ENCODE peak calls at places on chromosomes 1 and 21, in seven cellular contexts. A is BJ; M is effector CD4-positive, alpha-beta T cell; E is fibroblast of the aortic adventitia; D is foreskin fibroblast; W is T-helper 1 cell; N is cardiac muscle cell. G is an unnamed sample.
A peak's percentile ranks its signal among the peaks of the same experiment; 100 is the strongest.

GRCh38 chr1:115067460-115067859 is 21.8 kb downstream of the TSPAN2 start:
- DNase-seq in A (no peak), M (no peak), E (peak; percentile 64), D (no peak), W (no peak), N (no peak), G (no peak)

GRCh38 chr1:111960971-111961370 is 28.5 kb downstream of the KCND3 start:
- DNase-seq in A (no peak), M (no peak), E (no peak), D (no peak), W (no peak), N (no peak), G (no peak)

GRCh38 chr1:214076004-214076320 is 88.2 kb downstream of the PROX1 start:
- DNase-seq in A (no peak), M (no peak), E (no peak), D (no peak), W (no peak), N (no peak), G (no peak)

GRCh38 chr1:67149179-67149770 is 14.5 kb upstream of the C1orf141 start:
- DNase-seq in A (peak; percentile 16), M (peak; percentile 37), E (peak; percentile 91), D (peak; percentile 68), W (peak; percentile 23), N (peak; percentile 92), G (peak; percentile 65)

GRCh38 chr1:46747683-46748288 is 28.9 kb upstream of the EFCAB14 start:
- DNase-seq in A (no peak), M (no peak), E (peak; percentile 47), D (peak; percentile 30), W (no peak), N (peak; percentile 71), G (peak; percentile 64)

GRCh38 chr21:31480228-31480627 is 136.2 kb upstream of the TIAM1 start:
- DNase-seq in A (no peak), M (no peak), E (no peak), D (no peak), W (no peak), N (no peak), G (no peak)

GRCh38 chr1:165896277-165896676 is 68.9 kb downstream of the UCK2 start:
- DNase-seq in A (peak; percentile 89), M (no peak), E (peak; percentile 85), D (peak; percentile 93), W (no peak), N (peak; percentile 77), G (no peak)

GRCh38 chr1:245475961-245476522 is 321.3 kb downstream of the KIF26B start:
- DNase-seq in A (no peak), M (no peak), E (no peak), D (no peak), W (no peak), N (peak; percentile 38), G (no peak)

GRCh38 chr1:182782587-182782913 is 7.0 kb upstream of the NPL start:
- DNase-seq in A (no peak), M (no peak), E (no peak), D (no peak), W (no peak), N (no peak), G (no peak)

GRCh38 chr1:54768093-54768492 is 3.8 kb upstream of the PARS2 start:
- DNase-seq in A (no peak), M (no peak), E (peak; percentile 26), D (no peak), W (no peak), N (peak; percentile 12), G (no peak)

GRCh38 chr21:40902993-40903392 is 56.0 kb upstream of the DSCAM start:
- DNase-seq in A (no peak), M (no peak), E (no peak), D (no peak), W (no peak), N (no peak), G (no peak)

GRCh38 chr1:202888204-202888506 is 794 bp downstream of the RABIF start:
- DNase-seq in A (peak; percentile 1), M (no peak), E (peak; percentile 27), D (peak; percentile 10), W (no peak), N (no peak), G (no peak)

GRCh38 chr1:227447531-227447990 is 115.8 kb upstream of the ZNF678 start:
- DNase-seq in A (no peak), M (no peak), E (peak; percentile 29), D (peak; percentile 33), W (no peak), N (peak; percentile 69), G (peak; percentile 77)

GRCh38 chr1:159197767-159198557 is 6.7 kb upstream of the ACKR1 start:
- DNase-seq in A (peak; percentile 6), M (no peak), E (peak; percentile 84), D (peak; percentile 54), W (no peak), N (peak; percentile 85), G (peak; percentile 79)

GRCh38 chr21:45126983-45127382 is 52.6 kb downstream of the ADARB1 start:
- DNase-seq in A (no peak), M (no peak), E (no peak), D (no peak), W (no peak), N (no peak), G (no peak)

GRCh38 chr1:167486090-167486824 is 32.1 kb downstream of the CD247 start:
- DNase-seq in A (no peak), M (no peak), E (peak; percentile 3), D (no peak), W (no peak), N (peak; percentile 9), G (no peak)

GRCh38 chr1:77540501-77541161 is 141.8 kb downstream of the ZZZ3 start:
- DNase-seq in A (peak; percentile 48), M (no peak), E (peak; percentile 54), D (no peak), W (no peak), N (peak; percentile 77), G (no peak)

GRCh38 chr1:64851664-64852063 is 106.8 kb downstream of the RAVER2 start:
- DNase-seq in A (no peak), M (no peak), E (no peak), D (no peak), W (no peak), N (no peak), G (no peak)

GRCh38 chr1:245129811-245130210 is 25.0 kb upstream of the KIF26B start:
- DNase-seq in A (no peak), M (no peak), E (peak; percentile 49), D (no peak), W (no peak), N (peak; percentile 63), G (no peak)

GRCh38 chr1:206864939-206865671 is at the start of gene IL20:
- DNase-seq in A (no peak), M (peak; percentile 85), E (peak; percentile 88), D (peak; percentile 75), W (peak; percentile 57), N (peak; percentile 92), G (peak; percentile 84)

GRCh38 chr1:182357177-182357576 is 34.4 kb downstream of the GLUL start:
- DNase-seq in A (no peak), M (no peak), E (no peak), D (no peak), W (no peak), N (no peak), G (no peak)

GRCh38 chr1:226518375-226518774 is 30.2 kb upstream of the STUM start:
- DNase-seq in A (no peak), M (no peak), E (no peak), D (no peak), W (no peak), N (no peak), G (no peak)

GRCh38 chr1:188359315-188359714 is 1530.6 kb downstream of the PLA2G4A start:
- DNase-seq in A (no peak), M (no peak), E (no peak), D (no peak), W (no peak), N (no peak), G (no peak)

GRCh38 chr1:91502882-91503184 is 2.2 kb downstream of the CDC7 start:
- DNase-seq in A (no peak), M (no peak), E (peak; percentile 55), D (peak; percentile 32), W (no peak), N (peak; percentile 51), G (no peak)

GRCh38 chr1:8754993-8755392 is 62.4 kb downstream of the RERE start:
- DNase-seq in A (no peak), M (no peak), E (no peak), D (no peak), W (no peak), N (no peak), G (no peak)

GRCh38 chr21:42094811-42095210 is 23.7 kb downstream of the UMODL1 start:
- DNase-seq in A (no peak), M (no peak), E (no peak), D (no peak), W (no peak), N (no peak), G (no peak)

GRCh38 chr1:235442788-235443429 is 61.3 kb downstream of the B3GALNT2 start:
- DNase-seq in A (peak; percentile 35), M (no peak), E (peak; percentile 80), D (peak; percentile 53), W (no peak), N (peak; percentile 70), G (no peak)

GRCh38 chr1:114369930-114370329 is 141.1 kb downstream of the TRIM33 start:
- DNase-seq in A (peak; percentile 3), M (no peak), E (peak; percentile 12), D (no peak), W (no peak), N (peak; percentile 5), G (no peak)

GRCh38 chr1:200963076-200963475 is 60.4 kb downstream of the KIF21B start:
- DNase-seq in A (no peak), M (no peak), E (no peak), D (no peak), W (no peak), N (no peak), G (no peak)

GRCh38 chr1:19436716-19437476 is 48.4 kb downstream of the CAPZB start:
- DNase-seq in A (no peak), M (no peak), E (peak; percentile 65), D (peak; percentile 70), W (no peak), N (peak; percentile 83), G (no peak)

GRCh38 chr1:29670752-29671151 is 434.4 kb downstream of the PTPRU start:
- DNase-seq in A (no peak), M (no peak), E (no peak), D (no peak), W (no peak), N (no peak), G (peak; percentile 29)

GRCh38 chr1:227942716-227943261 is 4.9 kb downstream of the WNT9A start:
- DNase-seq in A (no peak), M (no peak), E (no peak), D (no peak), W (no peak), N (no peak), G (peak; percentile 41)

GRCh38 chr1:156638189-156638588 is 3.7 kb upstream of the BCAN start:
- DNase-seq in A (no peak), M (no peak), E (no peak), D (no peak), W (no peak), N (no peak), G (no peak)

GRCh38 chr1:36763771-36764170 is 270.5 kb downstream of the GRIK3 start:
- DNase-seq in A (no peak), M (no peak), E (no peak), D (no peak), W (no peak), N (no peak), G (no peak)

GRCh38 chr1:182080955-182081582 is 19.6 kb upstream of the ZNF648 start:
- DNase-seq in A (no peak), M (no peak), E (peak; percentile 52), D (peak; percentile 20), W (no peak), N (peak; percentile 57), G (no peak)

GRCh38 chr1:156081174-156082110 is 823 bp downstream of the MEX3A start:
- DNase-seq in A (no peak), M (no peak), E (no peak), D (no peak), W (no peak), N (peak; percentile 23), G (no peak)

GRCh38 chr1:39230261-39231190 is 26.0 kb downstream of the MACF1 start:
- DNase-seq in A (no peak), M (no peak), E (no peak), D (no peak), W (no peak), N (peak; percentile 6), G (no peak)

G was measured in ecto neural progenitor cell.